ENCODE peak calls at places on chromosomes 2 and 18, in five cellular contexts. Y is lower lobe of right lung, I is cardiac muscle cell, L is A549, O is fibroblast of lung. E is an unnamed sample. For H3K4me1, the result is how much of the 10 kb centered on the place peaks cover.

GRCh38 chr2:151243468-151243867 is 18.2 kb downstream of the RBM43 start:
- DNase-seq in I (no peak), Y (no peak), L (no peak), O (no peak), E (no peak)

GRCh38 chr2:178796079-178796677 is 11.0 kb downstream of the TTN start:
- DNase-seq in I (peak), O (peak), Y (no peak), L (peak), E (no peak)

GRCh38 chr2:232260075-232260474 is 118.5 kb upstream of the ALPP start:
- DNase-seq in I (peak), Y (no peak), L (no peak), O (peak), E (no peak)

GRCh38 chr18:27413495-27414401 is 228.6 kb upstream of the CHST9 start:
- DNase-seq in L (no peak), I (peak), O (peak), Y (no peak), E (no peak)

GRCh38 chr2:72097276-72097675 is 50.4 kb downstream of the CYP26B1 start:
- DNase-seq in I (no peak), Y (no peak), L (no peak), O (no peak), E (peak)

GRCh38 chr2:10439185-10439879 is 8.8 kb downstream of the ODC1 start:
- DNase-seq in I (peak), O (no peak), Y (no peak), L (no peak), E (peak)

GRCh38 chr2:70937866-70938579 is 2.3 kb downstream of the ATP6V1B1 start:
- DNase-seq in I (no peak), O (no peak), L (no peak), Y (no peak), E (peak)

GRCh38 chr2:48496867-48497266 is 33.1 kb upstream of the STON1 start:
- DNase-seq in I (peak), L (no peak), O (peak), Y (no peak), E (no peak)

GRCh38 chr2:26605195-26605968 is 35.8 kb downstream of the CIB4 start:
- DNase-seq in O (peak), I (peak), L (peak), Y (no peak), E (peak)

GRCh38 chr2:232537499-232537898 is 2.0 kb upstream of the CHRNG start:
- DNase-seq in O (no peak), L (no peak), Y (peak), I (no peak), E (no peak)

GRCh38 chr2:226760412-226761194 is 39.0 kb downstream of the IRS1 start:
- DNase-seq in I (peak), O (peak), L (no peak), Y (no peak), E (no peak)

GRCh38 chr2:27148801-27149439 is at the start of gene TCF23:
- DNase-seq in O (no peak), L (no peak), Y (no peak), I (peak), E (no peak)

GRCh38 chr18:8747440-8747937 is 42.1 kb downstream of the MTCL1 start:
- DNase-seq in L (peak), Y (no peak), O (peak), I (peak), E (no peak)

GRCh38 chr2:107133412-107133811 is 247.4 kb upstream of the ST6GAL2 start:
- DNase-seq in Y (no peak), L (no peak), I (no peak), O (no peak), E (no peak)

GRCh38 chr2:38636069-38636468 is 29.8 kb upstream of the GALM start:
- DNase-seq in O (no peak), L (no peak), Y (no peak), I (no peak), E (no peak)

GRCh38 chr2:68556384-68556783 is 87.0 kb upstream of the PROKR1 start:
- DNase-seq in I (no peak), L (no peak), Y (no peak), O (peak), E (no peak)

GRCh38 chr2:68799138-68799537 is 64.5 kb downstream of the ARHGAP25 start:
- DNase-seq in I (no peak), Y (no peak), L (no peak), O (no peak), E (no peak)

GRCh38 chr2:86027913-86028762 is 77.5 kb downstream of the POLR1A start:
- DNase-seq in L (no peak), I (no peak), Y (no peak), O (no peak), E (no peak)

GRCh38 chr2:7061436-7061779 is 144.2 kb downstream of the RNF144A start:
- DNase-seq in I (no peak), O (no peak), Y (no peak), L (no peak), E (no peak)

GRCh38 chr2:65057391-65058052 is 1.3 kb downstream of the CEP68 start:
- DNase-seq in L (no peak), Y (no peak), I (peak), O (peak), E (no peak)

GRCh38 chr2:27954771-27955384 is 64.3 kb downstream of the BABAM2 start:
- DNase-seq in I (peak), L (peak), Y (no peak), O (peak), E (no peak)

GRCh38 chr2:106117882-106118684 is 76.0 kb downstream of the UXS1 start:
- DNase-seq in O (no peak), L (no peak), I (no peak), Y (no peak), E (no peak)

GRCh38 chr2:150141241-150142001 is 346.0 kb downstream of the RND3 start:
- DNase-seq in I (no peak), Y (no peak), L (no peak), O (no peak), E (no peak)

GRCh38 chr2:47899915-47900314 is 6.4 kb downstream of the FBXO11 start:
- DNase-seq in Y (no peak), L (no peak), I (peak), O (no peak), E (no peak)

GRCh38 chr18:59229191-59229590 is 9.2 kb downstream of the GRP start:
- DNase-seq in Y (no peak), I (no peak), L (no peak), O (no peak), E (no peak)

GRCh38 chr2:161430416-161430815 is 14.3 kb downstream of the TBR1 start:
- DNase-seq in L (no peak), I (no peak), O (no peak), Y (no peak), E (no peak)

GRCh38 chr2:113876503-113877387 is 13.1 kb upstream of the ACTR3 start:
- DNase-seq in Y (peak), O (no peak), L (no peak), I (peak), E (peak)

GRCh38 chr2:102141915-102142828 is at the start of gene IL1R1:
- DNase-seq in L (peak), Y (peak), O (peak), I (peak), E (peak)

GRCh38 chr2:181784556-181784955 is 104.2 kb upstream of the NEUROD1 start:
- DNase-seq in Y (no peak), L (peak), O (peak), I (no peak), E (no peak)

GRCh38 chr2:19360266-19360665 is 1.8 kb upstream of the OSR1 start:
- DNase-seq in Y (no peak), L (no peak), I (no peak), O (no peak), E (no peak)

GRCh38 chr18:58779514-58779913 is 85.2 kb upstream of the ZNF532 start:
- DNase-seq in L (no peak), O (no peak), I (no peak), Y (no peak), E (no peak)

GRCh38 chr2:206368933-206369569 is 74.3 kb upstream of the ADAM23 start:
- DNase-seq in I (no peak), Y (no peak), L (no peak), O (no peak), E (no peak)

GRCh38 chr18:71899707-71900483 is 644.2 kb downstream of the CBLN2 start:
- DNase-seq in O (no peak), I (no peak), Y (no peak), L (no peak), E (no peak)

GRCh38 chr2:218269900-218270720 is at the start of the genes AAMP and PNKD:
- DNase-seq in I (peak), Y (peak), O (peak), L (peak), E (peak)
- H3K4me1 ChIP-seq in I (under half), Y (under half), O (under half), L (under half), E (under half)

DNA sequence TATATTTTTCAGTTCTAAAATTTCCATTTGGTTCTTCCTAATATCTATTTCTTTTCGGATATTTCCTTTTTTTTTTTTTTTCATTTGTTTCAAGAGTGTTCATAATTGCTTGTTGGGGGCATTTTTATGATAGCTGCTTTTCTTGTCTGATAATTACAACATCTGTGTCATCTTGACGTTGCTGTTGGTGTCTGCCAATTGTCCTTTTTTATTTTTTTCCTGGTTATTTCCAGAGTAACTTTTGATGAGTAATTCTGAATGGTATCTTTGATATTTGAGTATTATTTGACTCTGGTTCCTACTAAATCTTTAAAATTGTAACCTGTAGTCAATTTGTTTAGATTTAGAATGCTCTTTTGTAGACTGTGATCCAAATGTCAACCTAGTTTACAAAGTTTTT is 51.3 kb upstream of the CHRNA1 start:
- DNase-seq in L (no peak), I (no peak), O (no peak), Y (no peak), E (no peak)
- H3K27ac ChIP-seq in L (no peak), I (no peak), O (no peak), Y (no peak), E (no peak)

DNA sequence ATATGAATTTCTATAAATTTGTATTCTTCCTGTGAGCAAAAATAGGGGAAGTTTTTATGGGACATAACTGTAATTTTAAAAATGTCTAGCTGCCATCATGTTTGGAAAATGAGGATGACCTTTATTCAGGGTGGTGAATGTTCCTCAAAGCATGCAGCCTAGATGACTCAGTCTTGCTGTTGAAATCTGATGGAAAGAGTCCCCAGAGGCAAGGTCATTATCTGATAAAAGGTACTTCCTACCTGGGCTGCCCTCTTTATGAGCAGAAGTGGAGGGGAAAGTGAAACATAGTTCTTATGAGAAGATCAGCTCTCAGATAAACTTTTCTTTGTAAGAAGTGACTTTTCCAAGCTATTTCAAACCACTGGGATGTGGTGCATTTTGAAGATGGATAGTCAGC is 1144.7 kb upstream of the PIK3C3 start:
- DNase-seq in I (peak), Y (no peak), L (no peak), O (peak), E (no peak)
- TF ChIP-seq CTCF in I (no peak), Y (no peak), L (no peak), O (no peak), E (no peak)

DNA sequence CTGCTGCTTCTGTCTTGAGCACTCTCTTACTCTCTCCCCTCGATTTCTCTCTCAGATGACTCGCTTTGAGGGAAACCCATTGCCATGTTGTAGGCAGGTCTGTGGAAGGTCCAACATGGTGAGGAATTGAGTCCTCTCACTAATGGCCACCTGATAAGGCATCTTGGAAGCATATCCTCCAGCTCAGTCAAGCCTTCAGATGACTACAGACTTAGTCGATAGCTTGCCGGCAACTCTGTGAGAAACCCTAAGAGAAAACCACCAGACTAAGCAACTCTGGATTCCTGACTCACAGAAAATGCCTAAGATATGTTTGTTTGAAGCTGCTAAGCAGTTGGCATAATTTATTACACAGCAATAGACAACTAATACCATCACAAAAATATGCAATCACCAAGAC is 51.2 kb downstream of the WDR75 start:
- DNase-seq in O (no peak), I (no peak), L (no peak), Y (no peak), E (no peak)
- H3K4me1 ChIP-seq in O (under half), I (under half), L (under half), Y (under half), E (under half)

GRCh38 chr18:63314991-63315662 is 4.4 kb downstream of the BCL2 start:
- DNase-seq in I (no peak), O (no peak), Y (no peak), L (no peak), E (no peak)
- H3K27ac ChIP-seq in I (no peak), O (no peak), Y (no peak), L (no peak), E (no peak)

E was measured in endodermal cell.